ENCODE peak calls at places on chromosomes 11 and 22, in six cellular contexts. I is HCT116, L is sigmoid colon, Z is stomach, H is H1, B is GM12891. V is an unnamed sample.

GRCh38 chr11:102623998-102624397 is 1.1 kb downstream of the MMP20 start:
- DNase-seq in B (no peak), Z (no peak), L (no peak), I (no peak), H (no peak), V (no peak)

GRCh38 chr11:116335891-116336290 is 436.9 kb downstream of the BUD13 start:
- DNase-seq in H (no peak), Z (no peak), I (no peak), B (no peak), L (no peak), V (no peak)

GRCh38 chr22:29313126-29314071 is 2.1 kb downstream of the RASL10A start:
- DNase-seq in H (peak), I (peak), Z (no peak), L (peak), B (peak), V (peak)

GRCh38 chr11:88515002-88515401 is 177.5 kb upstream of the CTSC start:
- DNase-seq in I (no peak), B (no peak), L (no peak), Z (no peak), H (no peak), V (no peak)

GRCh38 chr22:29263791-29264216 is 4.0 kb downstream of the RHBDD3 start:
- DNase-seq in B (no peak), L (no peak), Z (peak), I (no peak), H (no peak), V (no peak)

GRCh38 chr11:130480721-130481140 is 32.3 kb downstream of the ADAMTS15 start:
- DNase-seq in Z (no peak), B (no peak), H (no peak), L (no peak), I (no peak), V (no peak)

GRCh38 chr22:17891427-17892167 is 117.3 kb upstream of the BID start:
- DNase-seq in B (no peak), L (no peak), I (no peak), H (no peak), Z (no peak), V (peak)

GRCh38 chr11:119277660-119278059 is 39.3 kb downstream of the MCAM start:
- DNase-seq in I (no peak), H (no peak), Z (no peak), B (no peak), L (no peak), V (no peak)

GRCh38 chr11:1458340-1459218 is 28.0 kb downstream of the MOB2 start:
- DNase-seq in H (peak), B (no peak), I (no peak), Z (peak), L (peak), V (peak)

GRCh38 chr11:120198787-120199469 is 11.9 kb upstream of the OAF start:
- DNase-seq in I (no peak), H (no peak), L (no peak), B (no peak), Z (no peak), V (peak)

GRCh38 chr11:16410479-16410878 is 54.1 kb upstream of the SOX6 start:
- DNase-seq in H (no peak), I (no peak), B (no peak), L (no peak), Z (no peak), V (no peak)

GRCh38 chr11:27210509-27210908 is 152.5 kb downstream of the CCDC34 start:
- DNase-seq in I (no peak), B (no peak), L (no peak), Z (no peak), H (no peak), V (no peak)

GRCh38 chr22:28904211-28904808 is 20.9 kb downstream of the ZNRF3 start:
- DNase-seq in L (no peak), Z (no peak), I (no peak), H (no peak), B (no peak), V (no peak)

GRCh38 chr11:62588966-62589637 is 2.2 kb downstream of the TUT1 start:
- DNase-seq in Z (no peak), B (no peak), I (no peak), H (no peak), L (no peak), V (no peak)

GRCh38 chr11:103877221-103877620 is 159.2 kb upstream of the DDI1 start:
- DNase-seq in H (no peak), B (no peak), L (no peak), Z (no peak), I (no peak), V (no peak)

GRCh38 chr11:122137081-122137793 is 21.2 kb upstream of the BLID start:
- DNase-seq in H (no peak), L (no peak), B (no peak), I (peak), Z (no peak), V (no peak)

GRCh38 chr11:117911694-117912093 is 17.5 kb downstream of the TMPRSS13 start:
- DNase-seq in L (peak), Z (no peak), I (no peak), B (no peak), H (no peak), V (no peak)

GRCh38 chr11:796565-797299 is 1.3 kb downstream of the SLC25A22 start:
- DNase-seq in H (no peak), L (no peak), B (no peak), I (no peak), Z (no peak), V (peak)

GRCh38 chr22:30680998-30681770 is 13.5 kb upstream of the OSBP2 start:
- DNase-seq in H (no peak), B (no peak), Z (no peak), I (no peak), L (peak), V (no peak)

GRCh38 chr11:38169286-38169685 is 1571.2 kb upstream of the RAG2 start:
- DNase-seq in B (no peak), H (no peak), L (no peak), I (no peak), Z (no peak), V (no peak)

GRCh38 chr11:45852712-45853101 is 5.4 kb downstream of the CRY2 start:
- DNase-seq in H (no peak), B (peak), I (no peak), L (no peak), Z (no peak), V (no peak)

GRCh38 chr11:78798567-78799170 is 224.0 kb upstream of the NARS2 start:
- DNase-seq in H (peak), L (peak), I (peak), Z (peak), B (peak), V (peak)

GRCh38 chr22:23108324-23109078 is 33.3 kb downstream of the RSPH14 start:
- DNase-seq in L (no peak), Z (no peak), B (no peak), I (no peak), H (no peak), V (no peak)

GRCh38 chr11:2762451-2762850 is 62.7 kb upstream of the KCNQ1OT1 start:
- DNase-seq in L (no peak), I (no peak), B (no peak), H (no peak), Z (peak), V (no peak)

GRCh38 chr22:47859891-47860290 is 1097.4 kb downstream of the TBC1D22A start:
- DNase-seq in I (no peak), Z (no peak), L (no peak), H (no peak), B (no peak), V (no peak)

GRCh38 chr11:2271077-2271326 is 614 bp upstream of the ASCL2 start:
- DNase-seq in B (no peak), L (peak), H (no peak), Z (peak), I (no peak), V (peak)

GRCh38 chr22:42655693-42656092 is 6.5 kb upstream of the CYB5R3 start:
- DNase-seq in Z (no peak), B (no peak), L (no peak), H (no peak), I (no peak), V (peak)

GRCh38 chr22:50439314-50440250 is 35.3 kb downstream of the SBF1 start:
- DNase-seq in L (no peak), B (no peak), H (no peak), Z (no peak), I (no peak), V (no peak)
- TF ChIP-seq POLR2A in L (no peak), B (no peak), H (no peak), Z (no peak), I (no peak), V (no peak)

GRCh38 chr22:36252754-36253522 is at the start of gene APOL1:
- DNase-seq in I (no peak), Z (peak), L (peak), H (no peak), B (peak), V (peak)
- TF ChIP-seq POLR2AphosphoS5 in I (no peak), Z (peak), L (peak), H (no peak), B (peak), V (peak)

DNA sequence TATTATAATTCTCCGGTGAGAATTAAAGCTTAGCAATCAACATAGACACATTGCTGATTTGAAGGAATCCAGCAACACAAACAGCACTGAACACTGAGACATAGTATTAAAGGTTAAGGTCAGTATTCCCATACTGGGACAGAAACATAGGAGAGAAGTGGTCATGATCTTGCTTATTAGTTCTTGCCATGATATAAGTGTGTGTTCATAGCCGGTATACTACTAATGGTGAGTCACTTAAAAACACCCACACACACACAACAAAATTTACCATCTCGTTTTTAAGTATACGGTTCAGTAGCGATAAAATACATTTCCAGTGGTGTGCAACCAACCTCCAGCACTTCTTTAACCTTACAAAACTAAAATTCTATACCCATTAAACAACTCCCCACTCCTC is 96.3 kb downstream of the C11orf65 start:
- DNase-seq in H (no peak), Z (no peak), B (no peak), I (no peak), L (no peak), V (no peak)
- TF ChIP-seq POLR2A in H (no peak), Z (no peak), B (no peak), I (no peak), L (no peak), V (no peak)

DNA sequence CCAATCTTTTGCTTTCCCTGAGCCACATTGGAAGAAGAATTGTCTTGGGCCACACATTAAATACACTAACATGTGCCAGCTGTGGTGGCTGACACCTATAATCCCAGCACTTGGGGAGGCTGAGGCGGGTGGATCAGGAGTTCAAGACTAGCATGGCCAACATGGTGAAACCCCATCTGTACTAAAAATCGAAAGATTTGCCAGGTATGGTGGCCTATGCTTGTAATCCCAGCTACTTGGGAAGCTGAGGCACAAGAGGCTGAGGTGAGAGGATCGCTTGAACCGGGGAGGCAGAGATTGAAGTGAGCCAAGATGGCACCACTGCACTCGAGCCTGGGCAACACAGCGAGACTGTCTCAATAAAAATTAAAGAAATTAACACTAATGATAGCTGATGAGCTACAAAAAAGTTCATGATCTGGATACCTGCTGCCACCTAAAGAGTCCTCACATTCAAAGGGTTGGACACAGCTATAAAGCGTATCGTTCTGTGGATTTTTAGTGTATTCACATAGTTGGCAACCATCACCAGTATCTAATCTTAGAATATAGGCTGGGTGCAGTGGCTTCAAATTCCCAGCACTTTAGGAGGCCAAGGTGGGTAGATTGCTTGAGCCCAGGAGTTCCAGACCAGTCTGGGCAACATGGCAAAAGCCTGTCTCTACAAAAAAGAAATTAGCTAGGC is 3.4 kb upstream of the LDHC start:
- DNase-seq in H (no peak), B (no peak), Z (no peak), L (no peak), I (no peak), V (no peak)
- TF ChIP-seq POLR2AphosphoS5 in H (no peak), B (peak), Z (peak), L (no peak), I (peak), V (no peak)

GRCh38 chr22:38788417-38788816 is 5.5 kb downstream of the DNAL4 start:
- DNase-seq in L (peak), B (no peak), Z (peak), H (no peak), I (no peak), V (no peak)
- TF ChIP-seq POLR2A in L (no peak), B (no peak), Z (no peak), H (no peak), I (no peak), V (no peak)

V was measured in transverse colon.